ENCODE peak calls at places on chromosome 4, in five cellular contexts. W is CD4-positive, alpha-beta T cell; T is suprapubic skin; D is right atrium auricular region; X is pancreas. Q is an unnamed sample. For H3K9me3, the result is how much of the 10 kb centered on the place peaks cover.

GRCh38 chr4:93303440-93303839 is 525.1 kb upstream of the ATOH1 start:
- DNase-seq in D (no peak), T (no peak), W (no peak), X (no peak), Q (no peak)

GRCh38 chr4:74501579-74501978 is 56.6 kb downstream of the AREG start:
- DNase-seq in T (no peak), D (no peak), X (no peak), W (no peak), Q (no peak)

GRCh38 chr4:24024597-24024996 is 134.8 kb upstream of the PPARGC1A start:
- DNase-seq in X (no peak), W (no peak), D (no peak), T (no peak), Q (no peak)

GRCh38 chr4:53763813-53764597 is 172.7 kb upstream of the LNX1 start:
- DNase-seq in X (no peak), D (no peak), W (no peak), T (no peak), Q (no peak)

GRCh38 chr4:36024901-36025610 is 219.3 kb downstream of the ARAP2 start:
- DNase-seq in T (no peak), D (no peak), X (no peak), W (no peak), Q (no peak)

GRCh38 chr4:38930696-38931095 is 63.1 kb downstream of the FAM114A1 start:
- DNase-seq in D (no peak), W (no peak), T (no peak), X (no peak), Q (no peak)

GRCh38 chr4:52869196-52869595 is 7.1 kb downstream of the RASL11B start:
- DNase-seq in W (no peak), X (no peak), D (peak), T (peak), Q (peak)

GRCh38 chr4:183878571-183878970 is 26.5 kb upstream of the STOX2 start:
- DNase-seq in W (no peak), D (no peak), X (no peak), T (no peak), Q (no peak)

GRCh38 chr4:107058828-107059227 is 22.7 kb upstream of the DKK2 start:
- DNase-seq in T (no peak), X (no peak), D (no peak), W (no peak), Q (no peak)

GRCh38 chr4:85725727-85726170 is 250.8 kb downstream of the ARHGAP24 start:
- DNase-seq in W (no peak), D (peak), T (no peak), X (peak), Q (no peak)
- H3K27ac ChIP-seq in W (no peak), D (peak), T (peak), X (peak), Q (peak)

DNA sequence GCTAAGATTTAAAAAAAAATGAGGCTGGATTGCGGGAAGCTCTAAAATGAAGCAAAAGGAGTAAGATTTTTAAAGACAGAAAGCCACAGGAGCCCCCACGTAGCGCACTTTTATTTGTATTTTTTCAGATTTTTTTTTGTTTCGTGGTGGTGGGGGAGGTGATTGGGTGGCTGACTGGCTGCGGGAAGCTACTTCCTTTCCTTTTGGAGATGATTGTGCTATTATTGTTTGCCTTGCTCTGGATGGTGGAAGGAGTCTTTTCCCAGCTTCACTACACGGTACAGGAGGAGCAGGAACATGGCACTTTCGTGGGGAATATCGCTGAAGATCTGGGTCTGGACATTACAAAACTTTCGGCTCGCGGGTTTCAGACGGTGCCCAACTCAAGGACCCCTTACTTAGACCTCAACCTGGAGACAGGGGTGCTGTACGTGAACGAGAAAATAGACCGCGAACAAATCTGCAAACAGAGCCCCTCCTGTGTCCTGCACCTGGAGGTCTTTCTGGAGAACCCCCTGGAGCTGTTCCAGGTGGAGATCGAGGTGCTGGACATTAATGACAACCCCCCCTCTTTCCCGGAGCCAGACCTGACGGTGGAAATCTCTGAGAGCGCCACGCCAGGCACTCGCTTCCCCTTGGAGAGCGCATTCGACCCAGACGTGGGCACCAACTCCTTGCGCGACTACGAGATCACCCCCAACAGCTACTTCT is 993 bp downstream of the PCDH10 start:
- DNase-seq in X (no peak), W (no peak), D (no peak), T (no peak), Q (peak)
- H3K9me3 ChIP-seq in X (under half), W (under half), D (under half), T (under half), Q (under half)

GRCh38 chr4:4761128-4761991 is 98.1 kb upstream of the MSX1 start:
- DNase-seq in T (no peak), X (no peak), W (no peak), D (no peak), Q (no peak)
- TF ChIP-seq CTCF in T (no peak), X (no peak), W (no peak), D (no peak), Q (no peak)

DNA sequence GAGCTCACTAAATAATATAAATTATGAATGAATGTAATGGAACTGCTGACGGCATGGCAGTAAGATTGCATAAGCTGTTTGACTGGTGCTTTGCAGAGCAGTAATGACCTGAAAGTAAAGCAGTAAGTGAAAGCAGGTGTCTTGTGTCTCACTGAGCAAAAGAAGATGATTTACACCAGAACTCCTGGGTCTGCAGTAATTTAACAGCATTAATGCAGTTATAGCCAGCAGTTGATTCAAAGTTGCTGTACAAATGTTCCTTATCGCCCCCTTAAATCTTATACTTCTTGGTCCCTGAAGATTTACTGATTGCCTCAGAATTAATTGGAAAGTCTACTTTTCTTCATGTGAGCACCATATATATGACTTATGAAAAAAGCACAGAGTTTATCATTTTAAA is 187.7 kb downstream of the DCTD start:
- DNase-seq in W (no peak), T (no peak), D (no peak), X (no peak), Q (no peak)
- H3K27ac ChIP-seq in W (no peak), T (no peak), D (no peak), X (no peak), Q (no peak)

GRCh38 chr4:374298-375160 is 36.9 kb downstream of the ZNF141 start:
- DNase-seq in D (no peak), T (no peak), W (no peak), X (no peak), Q (no peak)
- H3K9me3 ChIP-seq in D (half or more), T (half or more), W (half or more), X (under half), Q (half or more)

Q was measured in ascending aorta.